ENCODE peak calls at places on chromosome 5, in four cellular contexts. One of them, this sample, is unnamed.
A peak's percentile ranks its signal among the peaks of the same experiment; 100 is the strongest.

GRCh38 chr5:90868799-90869198 is 310.2 kb downstream of the ADGRV1 start:
- DNase-seq in HepG2: no peak
- DNase-seq in GM12878: no peak
- DNase-seq in K562: no peak
- DNase-seq in this sample: no peak

GRCh38 chr5:120901199-120901598 is 437.1 kb downstream of the PRR16 start:
- DNase-seq in HepG2: no peak
- DNase-seq in GM12878: no peak
- DNase-seq in K562: no peak
- DNase-seq in this sample: no peak

GRCh38 chr5:168433982-168434381 is 52.3 kb upstream of the RARS1 start:
- DNase-seq in HepG2: no peak
- DNase-seq in GM12878: no peak
- DNase-seq in K562: no peak
- DNase-seq in this sample: no peak

GRCh38 chr5:6551287-6551954 is 81.4 kb downstream of the NSUN2 start:
- DNase-seq in HepG2: no peak
- DNase-seq in GM12878: no peak
- DNase-seq in K562: no peak
- DNase-seq in this sample: no peak

GRCh38 chr5:53253421-53253871 is 143.9 kb upstream of the MOCS2 start:
- DNase-seq in HepG2: no peak
- DNase-seq in GM12878: no peak
- DNase-seq in K562: peak; percentile 15
- DNase-seq in this sample: no peak

GRCh38 chr5:112473989-112474388 is 54.9 kb upstream of the EPB41L4A start:
- DNase-seq in HepG2: no peak
- DNase-seq in GM12878: no peak
- DNase-seq in K562: no peak
- DNase-seq in this sample: no peak

GRCh38 chr5:55720188-55720703 is 8.1 kb upstream of the SLC38A9 start:
- DNase-seq in HepG2: no peak
- DNase-seq in GM12878: no peak
- DNase-seq in K562: no peak
- DNase-seq in this sample: no peak

GRCh38 chr5:45335346-45335745 is 360.8 kb downstream of the HCN1 start:
- DNase-seq in HepG2: no peak
- DNase-seq in GM12878: no peak
- DNase-seq in K562: no peak
- DNase-seq in this sample: no peak

GRCh38 chr5:79416499-79416898 is 97.4 kb downstream of the HOMER1 start:
- DNase-seq in HepG2: no peak
- DNase-seq in GM12878: peak; percentile 39
- DNase-seq in K562: no peak
- DNase-seq in this sample: no peak

GRCh38 chr5:10894445-10895054 is 133.5 kb upstream of the DAP start:
- DNase-seq in HepG2: no peak
- DNase-seq in GM12878: no peak
- DNase-seq in K562: no peak
- DNase-seq in this sample: no peak

GRCh38 chr5:171688696-171689495 is 96.7 kb upstream of the SMIM23 start:
- DNase-seq in HepG2: no peak
- DNase-seq in GM12878: no peak
- DNase-seq in K562: peak; percentile 3
- DNase-seq in this sample: no peak

GRCh38 chr5:142396436-142396835 is 71.6 kb upstream of the SPRY4 start:
- DNase-seq in HepG2: no peak
- DNase-seq in GM12878: no peak
- DNase-seq in K562: peak; percentile 49
- DNase-seq in this sample: no peak

GRCh38 chr5:142397178-142397577 is 72.4 kb upstream of the SPRY4 start:
- DNase-seq in HepG2: no peak
- DNase-seq in GM12878: no peak
- DNase-seq in K562: peak; percentile 62
- DNase-seq in this sample: no peak

GRCh38 chr5:142398719-142399034 is 73.9 kb upstream of the SPRY4 start:
- DNase-seq in HepG2: peak; percentile 32
- DNase-seq in GM12878: no peak
- DNase-seq in K562: no peak
- DNase-seq in this sample: no peak

GRCh38 chr5:142391031-142391872 is 66.4 kb upstream of the SPRY4 start:
- DNase-seq in HepG2: no peak
- DNase-seq in GM12878: no peak
- DNase-seq in K562: no peak
- DNase-seq in this sample: no peak

DNA sequence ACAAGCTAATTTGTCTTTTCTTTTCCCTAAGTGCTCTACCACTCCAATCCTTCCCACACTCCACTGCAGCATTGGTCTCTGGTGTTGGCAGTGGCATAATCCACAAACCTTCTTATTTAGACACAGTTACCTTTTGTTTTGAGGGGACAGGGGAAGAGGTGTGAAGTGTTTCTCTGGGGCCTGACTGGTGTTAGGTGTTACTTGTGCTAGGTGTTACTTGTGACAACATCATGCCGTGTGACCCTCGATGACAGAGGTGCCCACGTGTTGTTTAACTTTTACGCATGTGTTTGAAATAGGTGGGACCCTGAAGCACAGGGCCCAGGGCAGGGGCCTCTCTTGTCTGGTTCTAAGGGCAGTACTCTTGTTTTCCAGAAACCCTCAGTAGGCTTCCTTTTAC is 70.5 kb upstream of the SPRY4 start:
- DNase-seq in HepG2: no peak
- DNase-seq in GM12878: no peak
- DNase-seq in K562: no peak
- DNase-seq in this sample: no peak
- TF ChIP-seq POLR2AphosphoS2 in HepG2: no peak
- TF ChIP-seq POLR2AphosphoS2 in GM12878: no peak
- TF ChIP-seq POLR2AphosphoS2 in K562: no peak
- TF ChIP-seq POLR2AphosphoS2 in this sample: no peak

DNA sequence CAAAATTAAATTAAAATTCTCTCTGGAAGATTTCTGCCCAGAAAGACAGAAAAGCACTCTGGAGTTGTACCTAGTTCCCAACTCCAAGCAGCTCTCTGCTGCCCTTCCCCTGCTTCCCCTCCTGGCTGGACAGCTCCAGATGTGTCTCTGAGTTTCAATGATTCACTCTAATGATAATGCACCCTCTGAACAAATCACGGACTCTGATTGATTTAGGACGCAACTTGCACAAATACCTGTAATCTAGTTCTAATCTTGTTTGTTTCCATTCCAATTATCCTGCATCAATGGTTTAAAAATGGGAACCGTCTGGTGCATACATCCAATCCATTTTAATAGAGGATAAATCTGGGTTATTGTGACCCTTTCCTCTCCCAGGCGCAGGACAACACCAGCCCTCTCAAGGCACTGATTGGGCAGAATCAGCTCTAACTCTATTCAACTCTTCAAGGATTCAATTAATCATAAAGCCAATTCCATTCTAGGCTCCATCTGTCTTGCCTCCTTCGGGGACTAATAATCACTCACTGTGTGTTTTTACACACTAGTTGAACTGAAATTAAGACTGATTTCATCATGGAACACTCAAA is 111.1 kb upstream of the LRRTM2 start:
- DNase-seq in HepG2: no peak
- DNase-seq in GM12878: no peak
- DNase-seq in K562: no peak
- DNase-seq in this sample: no peak
- TF ChIP-seq REST in HepG2: peak; percentile 62
- TF ChIP-seq REST in GM12878: no peak
- TF ChIP-seq REST in K562: no peak
- TF ChIP-seq REST in this sample: no peak

DNA sequence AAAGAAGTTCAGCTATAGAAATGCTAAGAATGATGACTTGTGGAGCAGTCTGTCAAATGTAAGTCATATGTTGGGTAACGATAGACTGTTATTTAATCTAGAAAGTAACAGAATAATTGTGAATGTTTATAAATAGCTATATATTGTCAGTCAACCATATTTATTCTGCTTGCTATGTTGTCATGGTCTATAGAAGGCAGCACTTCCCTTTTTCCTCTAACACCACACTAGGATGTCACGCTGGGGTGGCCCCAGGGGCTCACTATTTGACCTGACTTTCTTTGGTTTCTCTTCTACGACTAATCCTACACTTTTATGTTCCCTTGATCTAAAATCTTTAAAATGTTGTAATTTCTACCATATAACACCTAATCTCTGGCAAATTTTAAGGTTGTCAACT is 20.5 kb downstream of the ERAP2 start:
- DNase-seq in HepG2: no peak
- DNase-seq in GM12878: no peak
- DNase-seq in K562: peak; percentile 20
- DNase-seq in this sample: no peak
- TF ChIP-seq POLR2AphosphoS2 in HepG2: no peak
- TF ChIP-seq POLR2AphosphoS2 in GM12878: no peak
- TF ChIP-seq POLR2AphosphoS2 in K562: no peak
- TF ChIP-seq POLR2AphosphoS2 in this sample: no peak

GRCh38 chr5:176659440-176659839 is 12.2 kb downstream of the TSPAN17 start:
- DNase-seq in HepG2: no peak
- DNase-seq in GM12878: no peak
- DNase-seq in K562: no peak
- DNase-seq in this sample: no peak

GRCh38 chr5:176658817-176659216 is 11.5 kb downstream of the TSPAN17 start:
- DNase-seq in HepG2: no peak
- DNase-seq in GM12878: no peak
- DNase-seq in K562: no peak
- DNase-seq in this sample: no peak

GRCh38 chr5:176660860-176661641 is 13.8 kb downstream of the TSPAN17 start:
- DNase-seq in HepG2: peak; percentile 65
- DNase-seq in GM12878: peak; percentile 16
- DNase-seq in K562: peak; percentile 90
- DNase-seq in this sample: peak; percentile 95

GRCh38 chr5:176660530-176660859 is 13.2 kb downstream of the TSPAN17 start:
- DNase-seq in HepG2: no peak
- DNase-seq in GM12878: no peak
- DNase-seq in K562: no peak
- DNase-seq in this sample: no peak

DNA sequence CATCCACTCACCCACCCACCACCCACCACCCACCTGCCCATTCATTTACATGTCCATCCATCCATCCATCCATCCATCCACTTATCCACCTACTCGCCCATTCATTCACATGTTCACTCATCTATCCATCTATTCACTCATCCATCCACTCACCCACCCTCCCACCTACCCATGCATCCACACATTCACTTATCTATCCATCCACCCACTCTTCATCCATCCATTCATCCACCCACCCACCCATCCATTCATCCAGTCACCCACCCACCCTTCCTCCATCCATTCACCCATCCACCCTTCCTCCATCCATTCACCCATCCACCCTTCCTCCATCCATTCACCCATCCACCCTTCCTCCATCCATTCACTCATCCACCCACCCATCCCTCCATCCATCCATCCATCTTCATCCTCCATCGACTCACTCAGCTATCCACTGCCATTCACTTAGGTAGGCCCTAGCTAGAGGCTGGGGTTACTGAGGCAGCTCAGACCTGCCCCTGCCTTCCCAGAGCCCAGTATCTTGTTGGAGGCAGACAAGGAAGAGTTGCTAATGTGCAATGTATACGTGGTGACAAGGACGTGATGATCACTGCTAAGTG is 12.7 kb downstream of the TSPAN17 start:
- DNase-seq in HepG2: no peak
- DNase-seq in GM12878: no peak
- DNase-seq in K562: no peak
- DNase-seq in this sample: no peak
- TF ChIP-seq REST in HepG2: no peak
- TF ChIP-seq REST in GM12878: no peak
- TF ChIP-seq REST in K562: no peak
- TF ChIP-seq REST in this sample: no peak

DNA sequence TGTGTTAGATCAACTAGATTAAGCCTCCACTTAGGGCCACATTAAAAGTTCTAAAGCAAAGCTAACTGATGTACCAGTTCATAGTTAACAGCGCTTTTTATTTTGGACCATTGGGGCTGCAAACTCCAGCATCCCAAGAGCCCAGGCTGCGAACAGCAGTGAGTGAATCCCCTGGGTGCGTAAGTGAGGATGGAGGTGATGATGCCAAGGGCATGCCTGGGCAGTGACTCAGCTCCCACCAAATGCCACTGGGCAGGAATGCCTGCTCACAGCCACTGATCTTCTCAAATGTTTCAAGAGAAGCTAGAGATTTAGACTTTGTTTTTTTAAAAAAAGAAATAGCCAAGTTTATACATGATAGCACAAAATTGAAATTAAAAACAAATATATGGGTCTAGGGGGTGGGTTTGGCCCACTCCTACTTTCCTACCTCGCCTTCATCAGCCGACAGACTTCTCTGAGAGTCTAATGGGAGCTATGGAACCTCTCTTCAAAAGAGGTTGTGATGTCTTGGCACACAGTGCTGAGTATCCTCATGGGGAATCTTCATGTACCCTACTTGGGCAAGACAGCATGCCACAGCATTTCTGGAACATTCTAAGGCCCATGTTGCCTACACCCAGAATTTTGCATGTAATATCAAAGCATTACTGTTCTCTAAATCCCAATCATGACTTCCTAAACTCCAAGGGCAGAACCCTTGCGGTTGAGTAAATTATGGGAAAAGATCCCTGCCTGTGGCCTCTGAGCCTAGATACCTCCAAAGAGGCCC is 398.1 kb downstream of the EBF1 start:
- DNase-seq in HepG2: no peak
- DNase-seq in GM12878: no peak
- DNase-seq in K562: no peak
- DNase-seq in this sample: peak; percentile 44
- TF ChIP-seq POLR2AphosphoS2 in HepG2: no peak
- TF ChIP-seq POLR2AphosphoS2 in GM12878: no peak
- TF ChIP-seq POLR2AphosphoS2 in K562: no peak
- TF ChIP-seq POLR2AphosphoS2 in this sample: no peak

DNA sequence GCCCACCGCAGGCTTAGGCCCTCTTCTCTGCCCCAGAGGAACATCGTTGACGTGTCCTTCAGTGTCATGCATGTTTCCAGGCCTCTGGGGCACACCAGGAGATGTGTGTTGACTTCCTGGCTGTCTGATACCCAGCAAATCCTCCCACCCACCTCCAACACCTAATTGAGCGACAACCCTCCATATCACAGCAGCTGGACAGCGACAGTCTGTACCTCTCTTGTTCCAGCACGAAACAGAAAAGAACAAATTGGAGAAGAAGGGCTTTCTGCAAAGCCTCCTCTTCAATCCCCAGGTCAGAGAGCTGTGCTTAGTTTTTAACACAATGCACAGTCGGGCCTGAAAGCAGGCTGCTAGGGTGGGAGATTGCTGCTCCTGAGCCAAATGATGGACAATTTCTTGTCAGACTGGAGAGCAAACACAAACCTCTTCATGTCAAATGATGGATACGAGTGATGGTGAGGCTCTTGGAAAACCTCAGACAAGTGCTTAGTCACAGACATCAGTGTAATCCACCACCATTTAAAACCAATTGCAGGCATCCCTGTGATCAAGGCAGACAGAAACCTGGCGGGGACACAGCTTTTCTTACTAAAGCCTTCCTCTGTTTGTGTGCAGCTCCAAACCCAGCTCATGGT is 110.6 kb downstream of the EBF1 start:
- DNase-seq in HepG2: no peak
- DNase-seq in GM12878: no peak
- DNase-seq in K562: no peak
- DNase-seq in this sample: no peak
- TF ChIP-seq REST in HepG2: no peak
- TF ChIP-seq REST in GM12878: no peak
- TF ChIP-seq REST in K562: no peak
- TF ChIP-seq REST in this sample: no peak